ENCODE peak calls at places on chromosome 1, in seven cellular contexts. D is fibroblast of mammary gland, Y is bronchial epithelial cell, W is Panc1, U is kidney, M is fibroblast of pulmonary artery, B is fibroblast of lung. V is an unnamed sample.

GRCh38 chr1:6025269-6026094 is 20.2 kb upstream of the KCNAB2 start:
- DNase-seq in W (no peak), Y (peak), U (no peak), D (no peak), B (no peak), M (no peak), V (no peak)

GRCh38 chr1:53060580-53060979 is 1.4 kb upstream of the PODN start:
- DNase-seq in D (peak), Y (no peak), M (peak), U (no peak), W (no peak), B (peak), V (no peak)

GRCh38 chr1:76511226-76511625 is 356.1 kb upstream of the ST6GALNAC5 start:
- DNase-seq in M (no peak), U (no peak), B (no peak), W (no peak), D (no peak), Y (no peak), V (no peak)

GRCh38 chr1:227744668-227745067 is 9.4 kb downstream of the SNAP47 start:
- DNase-seq in Y (no peak), B (no peak), M (no peak), D (no peak), U (peak), W (no peak), V (no peak)

GRCh38 chr1:172144445-172145060 is 275.9 kb upstream of the C1orf105 start:
- DNase-seq in B (peak), W (no peak), D (peak), U (peak), M (peak), Y (no peak), V (no peak)

GRCh38 chr1:247548092-247548491 is 842 bp upstream of the GCSAML start:
- DNase-seq in W (no peak), U (no peak), Y (no peak), D (no peak), B (no peak), M (no peak), V (no peak)

GRCh38 chr1:230860617-230861384 is 7.5 kb downstream of the C1orf198 start:
- DNase-seq in W (no peak), M (no peak), D (no peak), B (no peak), Y (no peak), U (no peak), V (no peak)

GRCh38 chr1:154735801-154736163 is 127.8 kb upstream of the ADAR start:
- DNase-seq in W (no peak), B (no peak), U (no peak), D (no peak), Y (no peak), M (no peak), V (no peak)

GRCh38 chr1:19044975-19045831 is 88.7 kb upstream of the IFFO2 start:
- DNase-seq in M (no peak), U (peak), B (no peak), Y (no peak), D (peak), W (no peak), V (no peak)

GRCh38 chr1:78441921-78442320 is 48.9 kb upstream of the PTGFR start:
- DNase-seq in D (peak), W (no peak), M (no peak), U (no peak), Y (no peak), B (no peak), V (no peak)

DNA sequence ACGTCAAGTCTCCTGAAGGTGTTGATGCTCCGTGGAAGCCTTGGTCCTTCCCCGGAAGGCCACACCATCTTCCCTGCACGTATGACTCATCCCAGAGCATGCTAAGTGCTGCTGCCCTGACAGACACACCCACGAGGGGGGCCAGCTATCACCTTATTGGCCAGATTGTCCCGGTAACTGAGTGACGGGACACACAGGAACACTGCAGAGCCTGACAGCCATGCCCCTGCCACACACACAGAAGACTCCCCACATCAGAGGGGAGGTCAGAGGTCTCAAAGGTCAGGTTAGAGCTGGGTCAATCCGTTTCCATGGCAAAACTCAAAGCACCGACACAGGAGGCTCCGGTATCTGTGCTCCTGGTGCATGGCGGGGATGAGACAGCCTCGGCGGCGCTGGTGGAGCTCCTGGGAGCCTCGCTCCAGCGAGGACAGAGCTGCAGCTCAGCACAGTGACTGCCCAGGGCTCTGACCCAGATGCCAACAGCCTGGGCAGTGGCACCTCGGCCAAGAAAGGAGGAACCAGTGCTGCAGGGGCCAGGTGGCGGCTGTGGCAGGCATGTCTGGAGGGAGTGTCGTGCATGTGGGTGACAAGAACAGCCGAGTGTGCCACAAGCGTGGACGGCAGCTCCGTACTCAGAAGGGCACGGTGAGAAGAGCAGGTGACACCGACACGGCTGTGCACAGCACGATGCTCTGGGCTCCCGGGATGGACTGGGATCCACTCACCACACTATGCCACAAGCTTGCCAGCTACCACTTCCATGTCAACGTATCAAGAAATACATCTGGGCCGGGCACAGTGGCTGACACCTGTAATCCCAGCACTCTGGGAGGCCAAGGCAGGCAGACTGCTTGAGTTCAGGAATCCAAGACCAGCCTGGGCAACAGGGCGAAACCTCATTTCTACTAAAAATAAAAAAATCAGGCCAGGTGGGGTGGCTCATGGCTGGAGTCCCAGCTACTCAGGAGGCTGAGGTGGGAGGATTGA is 14.8 kb upstream of the TMEM240 start:
- DNase-seq in B (peak), Y (peak), W (no peak), D (peak), U (no peak), M (peak), V (no peak)
- TF ChIP-seq CTCF in B (no peak), Y (no peak), W (no peak), D (no peak), U (no peak), M (no peak), V (no peak)

GRCh38 chr1:229596961-229597699 is 28.8 kb downstream of the TAF5L start:
- DNase-seq in M (peak), U (no peak), Y (no peak), D (peak), B (peak), W (no peak), V (no peak)
- TF ChIP-seq CTCF in M (no peak), U (no peak), Y (no peak), D (no peak), B (peak), W (no peak), V (no peak)

DNA sequence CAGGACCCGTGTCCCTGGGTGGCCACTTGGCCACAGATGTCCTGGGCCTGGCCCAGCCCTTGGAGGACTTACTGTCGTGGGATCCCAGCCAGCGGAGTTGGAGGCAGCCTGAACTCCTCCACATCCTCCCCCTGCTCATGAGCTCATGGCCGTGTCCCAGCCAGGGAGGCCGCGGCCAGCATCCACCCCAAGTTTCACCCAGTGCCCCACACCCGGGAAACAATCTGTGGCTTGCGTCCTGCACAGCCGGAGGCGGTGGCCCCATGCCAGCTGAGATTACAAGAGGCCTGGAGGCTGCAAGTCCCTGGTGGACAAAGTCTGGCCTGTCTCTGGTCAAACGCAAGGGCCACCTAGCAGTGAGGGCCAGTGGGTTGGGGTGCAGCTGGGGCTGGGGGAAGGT is 27.5 kb upstream of the TMEM52 start:
- DNase-seq in W (no peak), Y (no peak), M (peak), B (peak), U (peak), D (peak), V (no peak)
- TF ChIP-seq CTCF in W (no peak), Y (no peak), M (no peak), B (no peak), U (no peak), D (no peak), V (no peak)

DNA sequence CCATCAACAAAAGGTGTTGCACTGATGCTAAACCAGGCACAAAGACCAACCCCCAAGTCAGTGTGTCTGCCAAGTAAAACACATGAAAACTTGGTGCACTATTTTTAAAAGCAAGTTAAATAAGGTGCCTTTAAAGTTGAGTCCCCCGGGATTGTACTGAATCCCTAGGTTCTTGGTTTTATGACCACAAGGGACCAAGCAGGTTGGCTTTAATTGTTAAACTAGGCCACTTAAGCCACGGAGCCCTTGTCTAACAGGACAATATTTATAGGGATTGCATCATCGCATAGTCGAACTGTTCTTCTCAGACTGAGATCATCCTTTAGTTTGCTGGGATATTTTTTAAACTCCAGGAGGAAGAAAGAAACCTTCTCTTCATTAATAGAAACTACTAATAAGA is 100.9 kb upstream of the GUCA2B start:
- DNase-seq in D (peak), U (no peak), M (no peak), W (no peak), Y (no peak), B (peak), V (no peak)
- TF ChIP-seq CTCF in D (no peak), U (no peak), M (no peak), W (no peak), Y (no peak), B (no peak), V (no peak)

DNA sequence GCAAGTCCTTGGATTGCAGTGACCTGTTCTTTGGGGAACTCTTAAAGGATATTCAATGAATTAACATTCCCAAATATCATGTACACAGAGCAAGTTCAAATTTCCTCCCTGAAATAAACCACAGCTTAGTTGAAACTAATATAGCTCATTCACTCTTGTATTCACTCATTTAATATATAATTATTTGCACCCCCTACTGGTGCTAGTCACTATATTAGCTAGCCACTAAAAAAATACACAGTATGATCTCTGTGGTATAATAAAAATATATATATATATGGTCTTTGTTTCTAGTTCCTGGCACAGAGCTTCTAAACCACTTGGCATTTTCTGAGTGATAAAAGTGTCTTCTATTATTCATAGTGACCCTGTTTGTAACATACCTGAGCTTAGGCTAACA is 177.3 kb upstream of the LYPLAL1 start:
- DNase-seq in B (peak), Y (peak), D (peak), W (no peak), U (no peak), M (peak), V (no peak)
- TF ChIP-seq CTCF in B (no peak), Y (no peak), D (peak), W (peak), U (no peak), M (peak), V (no peak)

DNA sequence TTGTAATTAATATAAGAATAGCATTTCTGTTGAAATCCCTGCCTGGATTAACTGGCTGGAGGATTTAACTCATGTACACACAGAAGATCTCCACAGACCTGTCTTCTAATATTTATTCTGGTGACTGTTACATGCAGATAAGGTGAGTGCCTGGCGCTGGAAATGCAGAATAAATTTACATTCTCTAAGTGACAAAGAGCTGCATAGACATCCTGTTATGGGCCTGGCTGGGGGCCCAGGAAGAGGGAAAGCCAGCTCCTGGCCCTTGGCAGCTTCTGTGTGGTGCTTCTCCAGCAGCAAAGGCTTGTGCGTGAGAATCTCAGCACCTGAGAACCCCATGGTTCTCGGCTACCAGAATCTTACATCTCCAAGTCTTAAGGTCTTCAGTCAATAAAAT is 446.6 kb downstream of the PTPRU start:
- DNase-seq in B (no peak), W (no peak), Y (no peak), U (no peak), M (peak), D (no peak), V (no peak)
- TF ChIP-seq CTCF in B (no peak), W (no peak), Y (no peak), U (no peak), M (no peak), D (no peak), V (no peak)

V was measured in GM20000.